ENCODE peak calls at places on chromosomes 2 and 18, in nine cellular contexts. One of them, this sample, is unnamed.

GRCh38 chr2:134454426-134454825 is 200.6 kb downstream of the MGAT5 start:
- DNase-seq in thoracic aorta: no peak
- DNase-seq in HCT116: no peak
- DNase-seq in heart left ventricle: no peak
- DNase-seq in CD4-positive, alpha-beta T cell: no peak
- DNase-seq in sigmoid colon: no peak
- DNase-seq in MM.1S: no peak
- DNase-seq in psoas muscle: no peak
- DNase-seq in spleen: no peak
- DNase-seq in this sample: no peak

GRCh38 chr2:230824406-230824978 is 40.2 kb upstream of the ITM2C start:
- DNase-seq in thoracic aorta: no peak
- DNase-seq in HCT116: peak; percentile 77
- DNase-seq in heart left ventricle: peak; percentile 37
- DNase-seq in CD4-positive, alpha-beta T cell: peak; percentile 23
- DNase-seq in sigmoid colon: no peak
- DNase-seq in MM.1S: peak; percentile 69
- DNase-seq in psoas muscle: no peak
- DNase-seq in spleen: no peak
- DNase-seq in this sample: peak; percentile 37

GRCh38 chr2:219661197-219661954 is 33.9 kb downstream of the SLC4A3 start:
- DNase-seq in thoracic aorta: no peak
- DNase-seq in HCT116: peak; percentile 35
- DNase-seq in heart left ventricle: no peak
- DNase-seq in CD4-positive, alpha-beta T cell: no peak
- DNase-seq in sigmoid colon: no peak
- DNase-seq in MM.1S: no peak
- DNase-seq in psoas muscle: no peak
- DNase-seq in spleen: no peak
- DNase-seq in this sample: no peak

GRCh38 chr2:60735496-60736250 is 20.4 kb upstream of the PAPOLG start:
- DNase-seq in thoracic aorta: no peak
- DNase-seq in HCT116: no peak
- DNase-seq in heart left ventricle: no peak
- DNase-seq in CD4-positive, alpha-beta T cell: peak; percentile 10
- DNase-seq in sigmoid colon: no peak
- DNase-seq in MM.1S: peak; percentile 11
- DNase-seq in psoas muscle: no peak
- DNase-seq in spleen: peak; percentile 75
- DNase-seq in this sample: no peak

GRCh38 chr2:69154031-69154430 is 141.1 kb downstream of the ANTXR1 start:
- DNase-seq in thoracic aorta: no peak
- DNase-seq in HCT116: no peak
- DNase-seq in heart left ventricle: no peak
- DNase-seq in CD4-positive, alpha-beta T cell: no peak
- DNase-seq in sigmoid colon: no peak
- DNase-seq in MM.1S: no peak
- DNase-seq in psoas muscle: no peak
- DNase-seq in spleen: no peak
- DNase-seq in this sample: no peak

GRCh38 chr18:46474487-46475366 is 182.3 kb downstream of the LOXHD1 start:
- DNase-seq in thoracic aorta: no peak
- DNase-seq in HCT116: no peak
- DNase-seq in heart left ventricle: no peak
- DNase-seq in CD4-positive, alpha-beta T cell: no peak
- DNase-seq in sigmoid colon: no peak
- DNase-seq in MM.1S: peak; percentile 83
- DNase-seq in psoas muscle: no peak
- DNase-seq in spleen: no peak
- DNase-seq in this sample: no peak

GRCh38 chr2:240816584-240817495 is 3.2 kb downstream of the KIF1A start:
- DNase-seq in thoracic aorta: no peak
- DNase-seq in HCT116: no peak
- DNase-seq in heart left ventricle: no peak
- DNase-seq in CD4-positive, alpha-beta T cell: no peak
- DNase-seq in sigmoid colon: peak; percentile 57
- DNase-seq in MM.1S: no peak
- DNase-seq in psoas muscle: no peak
- DNase-seq in spleen: peak; percentile 57
- DNase-seq in this sample: no peak

GRCh38 chr2:189131986-189132385 is 47.6 kb downstream of the COL5A2 start:
- DNase-seq in thoracic aorta: no peak
- DNase-seq in HCT116: no peak
- DNase-seq in heart left ventricle: no peak
- DNase-seq in CD4-positive, alpha-beta T cell: no peak
- DNase-seq in sigmoid colon: no peak
- DNase-seq in MM.1S: no peak
- DNase-seq in psoas muscle: no peak
- DNase-seq in spleen: no peak
- DNase-seq in this sample: no peak

GRCh38 chr2:216486708-216487107 is 11.9 kb upstream of the RPL37A start:
- DNase-seq in thoracic aorta: no peak
- DNase-seq in HCT116: no peak
- DNase-seq in heart left ventricle: peak; percentile 46
- DNase-seq in CD4-positive, alpha-beta T cell: no peak
- DNase-seq in sigmoid colon: no peak
- DNase-seq in MM.1S: no peak
- DNase-seq in psoas muscle: no peak
- DNase-seq in spleen: no peak
- DNase-seq in this sample: no peak

DNA sequence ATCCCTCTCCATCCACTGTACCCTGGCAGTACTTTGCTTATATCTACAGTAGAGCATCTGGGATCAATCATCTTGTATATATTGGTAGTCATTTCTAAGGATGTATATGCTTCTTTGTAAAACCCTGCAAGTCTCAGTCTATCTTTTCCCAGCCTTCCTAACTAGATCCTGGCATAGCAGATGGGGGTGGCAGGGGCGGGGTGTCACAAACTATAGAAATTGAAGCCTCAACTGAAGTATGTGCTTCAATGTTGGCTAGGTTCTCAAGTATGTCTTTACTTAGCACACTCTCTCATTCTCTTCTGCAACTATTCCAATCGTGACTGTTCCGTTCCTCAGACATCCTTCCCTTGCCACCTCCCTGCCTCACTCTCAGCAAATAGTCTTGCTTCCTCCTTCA is 30.1 kb upstream of the AGPS start:
- DNase-seq in thoracic aorta: no peak
- DNase-seq in HCT116: no peak
- DNase-seq in heart left ventricle: no peak
- DNase-seq in CD4-positive, alpha-beta T cell: no peak
- DNase-seq in sigmoid colon: no peak
- DNase-seq in MM.1S: no peak
- DNase-seq in psoas muscle: no peak
- DNase-seq in spleen: no peak
- DNase-seq in this sample: no peak
- H3K27ac ChIP-seq in thoracic aorta: no peak overlapping the region
- H3K27ac ChIP-seq in HCT116: no peak overlapping the region
- H3K27ac ChIP-seq in heart left ventricle: no peak overlapping the region
- H3K27ac ChIP-seq in CD4-positive, alpha-beta T cell: no peak overlapping the region
- H3K27ac ChIP-seq in sigmoid colon: no peak overlapping the region
- H3K27ac ChIP-seq in MM.1S: no peak overlapping the region
- H3K27ac ChIP-seq in psoas muscle: no peak overlapping the region
- H3K27ac ChIP-seq in spleen: no peak overlapping the region
- H3K27ac ChIP-seq in this sample: no peak overlapping the region

GRCh38 chr2:28683100-28683706 is 68.4 kb upstream of the PPP1CB start:
- DNase-seq in thoracic aorta: peak; percentile 49
- DNase-seq in HCT116: peak; percentile 26
- DNase-seq in heart left ventricle: peak; percentile 98
- DNase-seq in CD4-positive, alpha-beta T cell: no peak
- DNase-seq in sigmoid colon: peak; percentile 96
- DNase-seq in MM.1S: no peak
- DNase-seq in psoas muscle: peak; percentile 94
- DNase-seq in spleen: no peak
- DNase-seq in this sample: peak; percentile 32
- H3K27ac ChIP-seq in thoracic aorta: peak overlapping the region; percentile 45
- H3K27ac ChIP-seq in HCT116: no peak overlapping the region
- H3K27ac ChIP-seq in heart left ventricle: peak overlapping the region; percentile 84
- H3K27ac ChIP-seq in CD4-positive, alpha-beta T cell: no peak overlapping the region
- H3K27ac ChIP-seq in sigmoid colon: peak overlapping the region; percentile 76
- H3K27ac ChIP-seq in MM.1S: no peak overlapping the region
- H3K27ac ChIP-seq in psoas muscle: peak overlapping the region; percentile 64
- H3K27ac ChIP-seq in spleen: no peak overlapping the region
- H3K27ac ChIP-seq in this sample: peak overlapping the region; percentile 79

GRCh38 chr2:69366-70344 is 23.4 kb upstream of the FAM110C start:
- DNase-seq in thoracic aorta: no peak
- DNase-seq in HCT116: no peak
- DNase-seq in heart left ventricle: no peak
- DNase-seq in CD4-positive, alpha-beta T cell: no peak
- DNase-seq in sigmoid colon: no peak
- DNase-seq in MM.1S: no peak
- DNase-seq in psoas muscle: no peak
- DNase-seq in spleen: no peak
- DNase-seq in this sample: no peak

GRCh38 chr2:66853-67252 is 20.5 kb upstream of the FAM110C start:
- DNase-seq in thoracic aorta: no peak
- DNase-seq in HCT116: no peak
- DNase-seq in heart left ventricle: no peak
- DNase-seq in CD4-positive, alpha-beta T cell: no peak
- DNase-seq in sigmoid colon: no peak
- DNase-seq in MM.1S: no peak
- DNase-seq in psoas muscle: no peak
- DNase-seq in spleen: no peak
- DNase-seq in this sample: no peak

GRCh38 chr2:71313-72035 is 25.2 kb upstream of the FAM110C start:
- DNase-seq in thoracic aorta: no peak
- DNase-seq in HCT116: peak; percentile 36
- DNase-seq in heart left ventricle: no peak
- DNase-seq in CD4-positive, alpha-beta T cell: no peak
- DNase-seq in sigmoid colon: no peak
- DNase-seq in MM.1S: no peak
- DNase-seq in psoas muscle: no peak
- DNase-seq in spleen: no peak
- DNase-seq in this sample: no peak
- H3K27ac ChIP-seq in thoracic aorta: no peak overlapping the region
- H3K27ac ChIP-seq in HCT116: peak overlapping the region; percentile 5
- H3K27ac ChIP-seq in heart left ventricle: no peak overlapping the region
- H3K27ac ChIP-seq in CD4-positive, alpha-beta T cell: no peak overlapping the region
- H3K27ac ChIP-seq in sigmoid colon: no peak overlapping the region
- H3K27ac ChIP-seq in MM.1S: no peak overlapping the region
- H3K27ac ChIP-seq in psoas muscle: no peak overlapping the region
- H3K27ac ChIP-seq in spleen: no peak overlapping the region
- H3K27ac ChIP-seq in this sample: peak overlapping the region; percentile 77

GRCh38 chr2:172437419-172438063 is 10.2 kb downstream of the ITGA6 start:
- DNase-seq in thoracic aorta: no peak
- DNase-seq in HCT116: no peak
- DNase-seq in heart left ventricle: no peak
- DNase-seq in CD4-positive, alpha-beta T cell: no peak
- DNase-seq in sigmoid colon: no peak
- DNase-seq in MM.1S: peak; percentile 40
- DNase-seq in psoas muscle: no peak
- DNase-seq in spleen: no peak
- DNase-seq in this sample: no peak

GRCh38 chr2:172433169-172433568 is 5.8 kb downstream of the ITGA6 start:
- DNase-seq in thoracic aorta: no peak
- DNase-seq in HCT116: no peak
- DNase-seq in heart left ventricle: no peak
- DNase-seq in CD4-positive, alpha-beta T cell: no peak
- DNase-seq in sigmoid colon: no peak
- DNase-seq in MM.1S: no peak
- DNase-seq in psoas muscle: no peak
- DNase-seq in spleen: no peak
- DNase-seq in this sample: no peak

GRCh38 chr2:172434821-172435607 is 7.6 kb downstream of the ITGA6 start:
- DNase-seq in thoracic aorta: no peak
- DNase-seq in HCT116: no peak
- DNase-seq in heart left ventricle: no peak
- DNase-seq in CD4-positive, alpha-beta T cell: no peak
- DNase-seq in sigmoid colon: no peak
- DNase-seq in MM.1S: peak; percentile 19
- DNase-seq in psoas muscle: no peak
- DNase-seq in spleen: no peak
- DNase-seq in this sample: no peak

GRCh38 chr2:172436889-172437288 is 9.5 kb downstream of the ITGA6 start:
- DNase-seq in thoracic aorta: no peak
- DNase-seq in HCT116: no peak
- DNase-seq in heart left ventricle: no peak
- DNase-seq in CD4-positive, alpha-beta T cell: no peak
- DNase-seq in sigmoid colon: no peak
- DNase-seq in MM.1S: no peak
- DNase-seq in psoas muscle: no peak
- DNase-seq in spleen: no peak
- DNase-seq in this sample: no peak

GRCh38 chr2:172435608-172435911 is 8.2 kb downstream of the ITGA6 start:
- DNase-seq in thoracic aorta: no peak
- DNase-seq in HCT116: no peak
- DNase-seq in heart left ventricle: no peak
- DNase-seq in CD4-positive, alpha-beta T cell: no peak
- DNase-seq in sigmoid colon: no peak
- DNase-seq in MM.1S: no peak
- DNase-seq in psoas muscle: no peak
- DNase-seq in spleen: no peak
- DNase-seq in this sample: no peak
- H3K27ac ChIP-seq in thoracic aorta: no peak overlapping the region
- H3K27ac ChIP-seq in HCT116: no peak overlapping the region
- H3K27ac ChIP-seq in heart left ventricle: no peak overlapping the region
- H3K27ac ChIP-seq in CD4-positive, alpha-beta T cell: no peak overlapping the region
- H3K27ac ChIP-seq in sigmoid colon: no peak overlapping the region
- H3K27ac ChIP-seq in MM.1S: no peak overlapping the region
- H3K27ac ChIP-seq in psoas muscle: no peak overlapping the region
- H3K27ac ChIP-seq in spleen: no peak overlapping the region
- H3K27ac ChIP-seq in this sample: no peak overlapping the region

GRCh38 chr18:50266248-50266704 is at the start of gene CFAP53:
- DNase-seq in thoracic aorta: peak; percentile 64
- DNase-seq in HCT116: no peak
- DNase-seq in heart left ventricle: peak; percentile 95
- DNase-seq in CD4-positive, alpha-beta T cell: peak; percentile 75
- DNase-seq in sigmoid colon: peak; percentile 96
- DNase-seq in MM.1S: peak; percentile 91
- DNase-seq in psoas muscle: peak; percentile 94
- DNase-seq in spleen: peak; percentile 99
- DNase-seq in this sample: peak; percentile 80
- H3K27ac ChIP-seq in thoracic aorta: no peak within 1 kb of the TSS
- H3K27ac ChIP-seq in HCT116: no peak within 1 kb of the TSS
- H3K27ac ChIP-seq in heart left ventricle: peak within 1 kb of the TSS; percentile 23
- H3K27ac ChIP-seq in CD4-positive, alpha-beta T cell: peak within 1 kb of the TSS; percentile 13
- H3K27ac ChIP-seq in sigmoid colon: peak within 1 kb of the TSS; percentile 24
- H3K27ac ChIP-seq in MM.1S: peak within 1 kb of the TSS; percentile 33
- H3K27ac ChIP-seq in psoas muscle: no peak within 1 kb of the TSS
- H3K27ac ChIP-seq in spleen: peak within 1 kb of the TSS; percentile 81
- H3K27ac ChIP-seq in this sample: no peak within 1 kb of the TSS

This sample was measured in caudate nucleus.